ENCODE peak calls at places on chromosomes 16 and 17, in four cellular contexts. W is tibial nerve, L is psoas muscle, K is glutamatergic neuron. M is an unnamed sample.

GRCh38 chr17:18187816-18188761 is 4.5 kb downstream of the ALKBH5 start:
- DNase-seq in W (no peak), L (peak), K (no peak), M (no peak)

GRCh38 chr16:67668495-67669157 is 2.0 kb downstream of the C16orf86 start:
- DNase-seq in W (no peak), L (no peak), K (no peak), M (no peak)

GRCh38 chr17:57001541-57001940 is 23.6 kb downstream of the SCPEP1 start:
- DNase-seq in W (no peak), L (no peak), K (no peak), M (no peak)

GRCh38 chr17:66829883-66830282 is 5.0 kb upstream of the CACNG5 start:
- DNase-seq in W (no peak), L (no peak), K (peak), M (no peak)

GRCh38 chr16:52547001-52547833 is at the start of gene TOX3:
- DNase-seq in W (no peak), L (no peak), K (peak), M (peak)

GRCh38 chr17:50769884-50770283 is 2.6 kb upstream of the ANKRD40CL start:
- DNase-seq in W (no peak), L (no peak), K (no peak), M (no peak)

GRCh38 chr16:84233748-84234147 is 6.1 kb downstream of the KCNG4 start:
- DNase-seq in W (no peak), L (no peak), K (no peak), M (no peak)

GRCh38 chr17:47993964-47994363 is 23.1 kb downstream of the CDK5RAP3 start:
- DNase-seq in W (no peak), L (no peak), K (no peak), M (no peak)

GRCh38 chr17:21250719-21251305 is 2.4 kb downstream of the NATD1 start:
- DNase-seq in W (no peak), L (no peak), K (no peak), M (no peak)

GRCh38 chr17:16381496-16381820 is 567 bp downstream of the UBB start:
- DNase-seq in W (no peak), L (no peak), K (no peak), M (no peak)
- TF ChIP-seq CTCF in W (no peak), L (no peak), K (no peak), M (no peak)

GRCh38 chr17:4555863-4556646 is 871 bp upstream of the MYBBP1A start:
- DNase-seq in W (no peak), L (no peak), K (no peak), M (peak)

GRCh38 chr17:4556996-4557395 is 1.8 kb upstream of the MYBBP1A start:
- DNase-seq in W (no peak), L (no peak), K (no peak), M (no peak)

GRCh38 chr17:4553669-4554068 is 1.5 kb downstream of the MYBBP1A start:
- DNase-seq in W (no peak), L (peak), K (no peak), M (no peak)

GRCh38 chr17:4554441-4554996 is 665 bp downstream of the MYBBP1A start:
- DNase-seq in W (no peak), L (peak), K (no peak), M (peak)

DNA sequence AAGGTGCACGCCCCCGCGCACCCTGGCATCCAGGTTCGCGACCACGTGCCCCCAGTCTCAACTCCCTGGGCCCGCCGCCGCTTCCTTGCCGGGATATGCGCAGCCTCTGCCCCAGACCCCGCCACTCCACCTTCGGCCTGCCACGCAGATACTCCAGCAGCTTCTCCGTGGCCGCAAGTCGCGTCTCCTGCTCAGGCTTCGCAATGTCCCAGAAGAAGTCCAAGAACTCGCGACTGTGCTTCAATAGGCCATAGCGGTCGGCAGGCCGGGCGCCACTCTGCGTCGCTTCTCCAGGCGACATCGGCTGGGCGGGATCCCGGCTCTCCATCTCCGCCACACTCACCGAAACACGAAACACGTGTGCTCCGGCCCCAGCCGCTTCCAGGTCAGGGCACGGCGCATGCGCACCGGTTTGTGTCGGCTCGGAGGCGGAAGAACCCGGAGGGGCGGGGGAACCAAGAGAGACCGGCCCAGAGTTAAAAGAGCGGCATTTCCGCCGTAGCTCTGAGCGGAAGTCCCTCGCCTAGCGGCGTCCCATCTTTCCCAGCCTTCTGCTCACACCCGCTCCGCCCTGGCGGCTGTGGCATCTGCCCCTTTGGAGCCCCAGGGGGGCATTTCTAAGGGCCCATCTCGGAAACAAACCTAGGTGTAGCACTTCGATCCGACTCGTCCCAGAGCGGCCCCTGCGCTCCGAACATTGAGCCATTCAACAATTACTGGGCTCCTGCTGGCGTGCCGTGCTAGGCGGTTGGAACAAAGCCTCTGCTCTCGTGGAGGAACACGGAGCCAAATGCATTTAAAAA is at the start of gene MYBBP1A:
- DNase-seq in W (peak), L (peak), K (peak), M (peak)
- TF ChIP-seq CTCF in W (peak), L (peak), K (no peak), M (peak)

GRCh38 chr17:42378597-42379594 is 9.3 kb downstream of the STAT3 start:
- DNase-seq in W (no peak), L (no peak), K (no peak), M (no peak)

GRCh38 chr17:42380935-42381334 is 7.3 kb downstream of the STAT3 start:
- DNase-seq in W (no peak), L (no peak), K (no peak), M (no peak)

GRCh38 chr17:42386784-42387183 is 1.5 kb downstream of the STAT3 start:
- DNase-seq in W (no peak), L (no peak), K (no peak), M (no peak)

GRCh38 chr17:42387221-42387657 is 1.0 kb downstream of the STAT3 start:
- DNase-seq in W (no peak), L (no peak), K (no peak), M (no peak)

DNA sequence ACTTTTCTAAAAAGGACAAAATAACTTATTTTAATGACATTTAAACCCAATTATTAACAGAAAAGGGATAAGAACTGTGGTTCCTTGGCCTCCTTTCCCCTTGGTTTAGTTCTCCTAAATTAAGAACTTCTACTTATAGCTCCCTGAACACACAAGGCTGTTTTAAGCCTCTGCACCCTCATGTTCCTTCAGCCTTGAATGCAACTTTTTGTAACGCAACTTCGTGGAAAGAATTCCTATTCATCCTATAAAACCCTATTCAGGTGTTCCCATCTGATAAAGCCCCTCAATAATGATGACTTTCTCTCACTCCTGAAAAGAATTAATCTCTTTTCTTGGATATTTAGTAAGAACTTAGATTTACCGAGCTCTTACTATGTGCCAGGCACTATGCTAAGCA is 6.3 kb downstream of the STAT3 start:
- DNase-seq in W (no peak), L (no peak), K (no peak), M (no peak)
- TF ChIP-seq CTCF in W (no peak), L (no peak), K (no peak), M (no peak)

DNA sequence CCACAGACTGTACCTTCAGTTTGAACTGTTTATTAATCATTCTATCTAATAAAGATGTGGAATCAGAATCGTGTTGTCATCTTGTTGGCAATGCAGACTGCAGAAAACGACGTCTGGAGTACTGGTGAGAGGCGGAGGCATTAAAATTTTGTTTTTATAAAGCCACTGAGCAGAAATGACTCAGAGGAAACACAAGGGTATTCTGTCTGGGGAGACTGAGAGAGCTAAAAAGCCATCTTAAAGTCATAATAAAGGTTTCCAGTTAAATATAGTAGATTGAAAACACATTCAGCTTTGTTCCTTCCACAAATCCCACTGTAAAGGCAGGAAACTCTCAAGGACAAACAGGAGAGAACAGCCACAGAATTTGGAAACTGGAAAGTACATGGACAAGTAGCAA is 74.2 kb downstream of the CPPED1 start:
- DNase-seq in W (no peak), L (no peak), K (no peak), M (no peak)
- TF ChIP-seq CTCF in W (no peak), L (no peak), K (no peak), M (no peak)

DNA sequence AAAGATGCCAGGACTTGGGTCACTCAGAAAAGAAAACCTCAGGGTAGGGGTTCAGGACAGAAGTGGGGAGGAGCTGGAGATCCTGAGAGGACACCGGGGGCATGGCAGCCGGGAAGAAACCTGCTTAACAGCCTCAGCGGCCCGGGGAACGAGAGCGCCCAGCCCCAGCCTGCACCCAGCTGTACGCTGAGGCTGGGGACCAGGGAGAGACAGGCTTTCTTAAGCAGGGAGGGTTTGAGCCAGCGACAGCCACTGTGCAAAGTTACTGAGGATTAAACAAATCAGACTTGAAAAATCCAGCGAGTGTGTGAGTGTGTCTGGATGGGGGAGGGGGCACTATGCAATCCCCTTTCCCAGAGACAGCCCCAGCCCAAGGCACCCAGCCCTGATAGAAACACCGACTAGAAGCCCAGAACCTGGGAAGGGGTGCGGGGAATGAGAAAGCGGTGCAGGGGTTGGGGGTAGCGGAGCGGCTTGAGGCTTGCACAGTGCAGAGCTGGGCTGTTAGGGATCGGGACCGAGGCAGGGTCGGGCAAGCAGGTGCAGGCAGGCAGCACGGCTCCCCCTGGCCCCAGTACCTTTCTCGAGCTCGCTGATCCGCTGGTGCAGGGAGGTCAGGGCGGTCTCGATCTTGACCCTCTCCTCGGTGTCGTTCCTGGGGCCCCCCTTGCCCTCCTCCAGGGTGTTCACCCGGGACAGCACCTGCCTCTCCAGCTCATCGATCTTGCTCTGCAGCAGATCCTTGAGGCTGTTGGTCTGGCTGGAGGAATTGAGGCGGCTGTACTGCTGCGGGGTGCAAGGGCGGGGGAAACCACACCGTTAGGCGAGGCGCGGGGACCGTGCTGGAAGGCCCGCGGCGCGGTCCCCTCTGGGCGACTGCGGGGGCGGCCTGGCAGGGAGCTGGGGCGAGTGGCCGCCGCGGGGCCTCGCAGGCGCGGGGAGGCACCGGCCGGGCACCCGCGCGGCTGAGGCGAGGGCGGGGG is 1.2 kb downstream of the NPTX1 start:
- DNase-seq in W (no peak), L (no peak), K (peak), M (no peak)
- TF ChIP-seq CTCF in W (no peak), L (no peak), K (no peak), M (no peak)

DNA sequence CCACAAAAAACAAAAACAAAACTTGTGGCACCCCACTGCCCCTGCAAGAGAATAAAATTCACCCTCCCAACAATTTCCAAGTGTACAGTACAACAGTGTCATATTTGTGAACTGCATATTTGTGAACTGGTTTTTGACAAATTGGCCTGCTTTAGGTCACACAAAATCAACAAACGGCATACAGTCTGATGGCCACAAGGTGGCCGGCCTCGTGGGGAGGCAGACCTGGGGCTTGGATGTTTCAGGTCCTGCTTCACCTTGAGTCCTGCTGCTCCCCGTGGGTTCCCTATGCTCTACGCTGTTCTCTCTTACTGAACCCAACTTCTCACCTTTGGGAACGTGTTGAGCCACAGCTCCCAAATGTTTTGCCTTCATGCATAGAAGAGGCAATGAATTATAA is 102.2 kb downstream of the CDK5R1 start:
- DNase-seq in W (no peak), L (no peak), K (no peak), M (peak)
- TF ChIP-seq CTCF in W (no peak), L (no peak), K (peak), M (peak)

GRCh38 chr16:17258848-17259713 is 211.7 kb downstream of the XYLT1 start:
- DNase-seq in W (no peak), L (no peak), K (no peak), M (no peak)
- TF ChIP-seq CTCF in W (no peak), L (no peak), K (no peak), M (no peak)

GRCh38 chr16:57535680-57536305 is 578 bp downstream of the CCDC102A start:
- DNase-seq in W (peak), L (peak), K (peak), M (peak)
- TF ChIP-seq CTCF in W (no peak), L (peak), K (no peak), M (no peak)

GRCh38 chr17:2094891-2095535 is 40.1 kb downstream of the HIC1 start:
- DNase-seq in W (no peak), L (no peak), K (peak), M (no peak)
- TF ChIP-seq CTCF in W (peak), L (peak), K (no peak), M (no peak)

DNA sequence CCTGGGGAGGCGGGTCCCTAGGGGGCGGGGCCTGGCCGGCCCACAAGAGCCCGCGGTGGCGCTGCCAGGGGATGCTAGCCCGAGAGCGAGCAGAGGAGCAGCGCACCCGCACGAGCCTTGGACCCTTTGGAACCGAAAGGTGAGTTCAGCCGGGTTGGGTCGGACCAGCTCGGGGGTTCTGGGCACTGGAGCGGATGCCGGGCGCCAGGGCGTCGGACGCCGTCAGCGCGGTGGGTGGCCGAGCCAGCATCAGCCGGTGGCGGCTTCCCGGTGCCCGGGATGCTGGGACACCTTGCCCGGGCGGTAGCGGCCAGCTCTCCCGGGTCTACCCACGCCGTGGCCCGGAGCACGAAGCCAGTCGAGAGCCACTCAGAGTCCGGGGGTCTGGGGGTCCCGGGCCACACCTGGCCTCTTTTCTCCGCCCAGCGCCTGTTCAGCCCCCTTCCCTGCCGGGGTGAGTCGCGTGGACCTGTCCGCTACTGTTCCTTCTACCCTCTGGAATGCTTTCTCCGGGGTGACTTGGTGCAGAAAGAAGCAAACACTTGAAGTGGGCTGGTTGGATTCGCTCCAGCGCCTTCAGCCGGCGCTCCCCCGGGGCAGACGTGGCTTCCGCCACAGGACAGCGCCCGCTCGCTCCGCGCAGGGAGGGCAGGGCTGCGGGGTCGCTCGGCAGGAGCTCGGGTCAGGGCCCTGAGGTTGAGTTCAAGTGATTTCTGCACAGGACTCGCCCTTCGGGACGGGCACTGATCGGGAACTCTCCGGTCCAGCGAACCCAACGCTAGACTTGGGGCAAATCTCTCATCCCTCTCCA is at the start of gene SCNN1G:
- DNase-seq in W (no peak), L (peak), K (peak), M (peak)
- TF ChIP-seq CTCF in W (peak), L (peak), K (peak), M (peak)